ENCODE peak calls at places on chromosomes 5 and 9, in six cellular contexts. One of them, this sample, is unnamed.

GRCh38 chr5:88883566-88884434 is 816 bp upstream of the MEF2C start:
- DNase-seq in body of pancreas: peak; percentile 26
- DNase-seq in CD8-positive, alpha-beta T cell: no peak
- DNase-seq in astrocyte of the spinal cord: peak; percentile 83
- DNase-seq in AG10803: peak; percentile 78
- DNase-seq in sigmoid colon: peak; percentile 93
- DNase-seq in this sample: peak; percentile 79

GRCh38 chr9:36479086-36479485 is 79.0 kb upstream of the RNF38 start:
- DNase-seq in AG10803: no peak
- DNase-seq in astrocyte of the spinal cord: no peak
- DNase-seq in sigmoid colon: no peak
- DNase-seq in CD8-positive, alpha-beta T cell: no peak
- DNase-seq in body of pancreas: no peak
- DNase-seq in this sample: no peak

GRCh38 chr5:148699028-148699427 is 44.7 kb upstream of the HTR4 start:
- DNase-seq in AG10803: no peak
- DNase-seq in body of pancreas: no peak
- DNase-seq in astrocyte of the spinal cord: no peak
- DNase-seq in CD8-positive, alpha-beta T cell: no peak
- DNase-seq in sigmoid colon: no peak
- DNase-seq in this sample: no peak

GRCh38 chr9:98504883-98505282 is 203.9 kb downstream of the GABBR2 start:
- DNase-seq in astrocyte of the spinal cord: no peak
- DNase-seq in sigmoid colon: no peak
- DNase-seq in CD8-positive, alpha-beta T cell: no peak
- DNase-seq in AG10803: no peak
- DNase-seq in body of pancreas: no peak
- DNase-seq in this sample: no peak

GRCh38 chr5:3195991-3196390 is 399.6 kb upstream of the IRX1 start:
- DNase-seq in AG10803: no peak
- DNase-seq in body of pancreas: no peak
- DNase-seq in astrocyte of the spinal cord: no peak
- DNase-seq in sigmoid colon: no peak
- DNase-seq in CD8-positive, alpha-beta T cell: no peak
- DNase-seq in this sample: no peak

GRCh38 chr5:101390317-101390908 is 487.3 kb upstream of the ST8SIA4 start:
- DNase-seq in body of pancreas: no peak
- DNase-seq in sigmoid colon: no peak
- DNase-seq in AG10803: peak; percentile 46
- DNase-seq in astrocyte of the spinal cord: peak; percentile 67
- DNase-seq in CD8-positive, alpha-beta T cell: no peak
- DNase-seq in this sample: peak; percentile 78

GRCh38 chr5:132437604-132438275 is 52.8 kb downstream of the IRF1 start:
- DNase-seq in sigmoid colon: peak; percentile 95
- DNase-seq in AG10803: peak; percentile 93
- DNase-seq in astrocyte of the spinal cord: peak; percentile 93
- DNase-seq in body of pancreas: peak; percentile 32
- DNase-seq in CD8-positive, alpha-beta T cell: no peak
- DNase-seq in this sample: peak; percentile 90

GRCh38 chr5:149455889-149456409 is 76.9 kb upstream of the IL17B start:
- DNase-seq in CD8-positive, alpha-beta T cell: no peak
- DNase-seq in astrocyte of the spinal cord: peak; percentile 77
- DNase-seq in body of pancreas: no peak
- DNase-seq in sigmoid colon: peak; percentile 80
- DNase-seq in AG10803: peak; percentile 65
- DNase-seq in this sample: peak; percentile 99

GRCh38 chr9:94783121-94783664 is 56.7 kb downstream of the AOPEP start:
- DNase-seq in CD8-positive, alpha-beta T cell: peak; percentile 4
- DNase-seq in body of pancreas: peak; percentile 82
- DNase-seq in sigmoid colon: peak; percentile 96
- DNase-seq in AG10803: peak; percentile 96
- DNase-seq in astrocyte of the spinal cord: peak; percentile 87
- DNase-seq in this sample: peak; percentile 85

GRCh38 chr9:69882998-69883565 is 62.5 kb downstream of the CFAP95 start:
- DNase-seq in CD8-positive, alpha-beta T cell: no peak
- DNase-seq in AG10803: no peak
- DNase-seq in body of pancreas: no peak
- DNase-seq in astrocyte of the spinal cord: no peak
- DNase-seq in sigmoid colon: no peak
- DNase-seq in this sample: no peak

GRCh38 chr5:141889282-141889871 is 11.2 kb upstream of the PCDH1 start:
- DNase-seq in AG10803: no peak
- DNase-seq in body of pancreas: no peak
- DNase-seq in astrocyte of the spinal cord: no peak
- DNase-seq in CD8-positive, alpha-beta T cell: no peak
- DNase-seq in sigmoid colon: no peak
- DNase-seq in this sample: peak; percentile 36

GRCh38 chr5:76896196-76896595 is 46.4 kb downstream of the S100Z start:
- DNase-seq in astrocyte of the spinal cord: no peak
- DNase-seq in AG10803: no peak
- DNase-seq in body of pancreas: no peak
- DNase-seq in CD8-positive, alpha-beta T cell: no peak
- DNase-seq in sigmoid colon: no peak
- DNase-seq in this sample: no peak

GRCh38 chr9:98255064-98255577 is 328 bp downstream of the TBC1D2 start:
- DNase-seq in sigmoid colon: peak; percentile 67
- DNase-seq in body of pancreas: no peak
- DNase-seq in astrocyte of the spinal cord: peak; percentile 55
- DNase-seq in AG10803: peak; percentile 52
- DNase-seq in CD8-positive, alpha-beta T cell: no peak
- DNase-seq in this sample: peak; percentile 46

GRCh38 chr9:34454571-34455065 is 3.8 kb downstream of the FAM219A start:
- DNase-seq in AG10803: peak; percentile 45
- DNase-seq in astrocyte of the spinal cord: peak; percentile 29
- DNase-seq in body of pancreas: no peak
- DNase-seq in CD8-positive, alpha-beta T cell: no peak
- DNase-seq in sigmoid colon: no peak
- DNase-seq in this sample: peak; percentile 95

DNA sequence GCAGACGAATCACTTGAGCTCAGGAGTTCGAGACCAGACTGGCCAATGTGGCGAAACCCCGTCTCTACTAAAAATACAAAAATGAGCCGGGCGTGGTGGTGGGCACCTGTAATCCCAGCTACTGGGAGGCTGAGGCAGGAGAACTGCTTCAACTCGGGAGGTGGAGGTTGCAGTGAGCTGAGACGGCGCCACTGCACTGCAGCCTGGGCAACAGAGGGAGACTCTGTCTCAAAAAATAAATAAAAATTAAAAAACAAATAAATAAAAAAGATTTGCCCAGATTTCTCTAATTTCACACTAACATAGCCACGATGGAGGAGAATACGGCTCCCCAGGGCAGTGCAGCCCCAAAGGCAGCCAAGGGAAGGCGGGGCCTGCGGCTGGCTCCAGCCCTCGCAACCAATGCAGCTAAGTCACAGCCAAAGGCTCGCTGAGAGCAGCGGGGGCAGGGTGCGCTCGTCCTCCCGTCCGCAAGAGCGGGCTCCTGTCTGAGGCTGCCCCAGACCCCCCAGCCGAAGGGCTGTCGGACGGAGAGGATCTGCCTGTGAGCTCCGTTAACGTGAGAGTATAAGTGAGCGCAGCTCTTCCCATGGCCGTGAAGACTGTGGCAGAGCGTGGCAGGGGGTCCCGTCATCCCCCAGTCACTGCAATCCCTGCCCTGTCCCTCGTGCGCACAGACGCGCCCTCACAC is 43.5 kb downstream of the SLC12A7 start:
- DNase-seq in body of pancreas: no peak
- DNase-seq in sigmoid colon: no peak
- DNase-seq in AG10803: no peak
- DNase-seq in astrocyte of the spinal cord: no peak
- DNase-seq in CD8-positive, alpha-beta T cell: no peak
- DNase-seq in this sample: no peak
- TF ChIP-seq CTCF in body of pancreas: no peak
- TF ChIP-seq CTCF in sigmoid colon: no peak
- TF ChIP-seq CTCF in AG10803: no peak
- TF ChIP-seq CTCF in astrocyte of the spinal cord: no peak
- TF ChIP-seq CTCF in CD8-positive, alpha-beta T cell: no peak
- TF ChIP-seq CTCF in this sample: no peak

DNA sequence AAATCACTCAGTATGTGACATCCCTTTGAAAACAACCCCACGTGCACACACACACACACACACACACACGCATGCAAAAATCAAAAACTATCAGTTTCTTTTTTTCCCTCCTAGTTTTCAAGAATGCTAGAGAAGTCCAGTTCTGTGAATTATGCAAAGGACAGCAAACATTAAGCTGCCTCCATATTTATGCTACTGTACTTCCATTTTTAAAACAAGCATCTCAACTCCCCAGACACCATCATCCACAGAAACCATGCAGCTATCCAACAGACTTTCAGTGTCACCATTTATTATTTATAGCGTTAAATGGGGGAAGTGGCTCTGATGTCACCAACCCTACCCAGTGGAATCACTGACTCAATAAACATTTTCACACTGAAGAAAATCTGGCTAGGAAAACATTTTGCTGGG is 1.6 kb downstream of the FBXW11 start:
- DNase-seq in astrocyte of the spinal cord: peak; percentile 30
- DNase-seq in CD8-positive, alpha-beta T cell: no peak
- DNase-seq in body of pancreas: no peak
- DNase-seq in sigmoid colon: no peak
- DNase-seq in AG10803: peak; percentile 20
- DNase-seq in this sample: peak; percentile 45
- H3K4me3 ChIP-seq in astrocyte of the spinal cord: peak overlapping the region; percentile 95
- H3K4me3 ChIP-seq in CD8-positive, alpha-beta T cell: peak overlapping the region; percentile 96
- H3K4me3 ChIP-seq in body of pancreas: no peak overlapping the region
- H3K4me3 ChIP-seq in sigmoid colon: peak overlapping the region; percentile 99
- H3K4me3 ChIP-seq in AG10803: peak overlapping the region; percentile 96
- H3K4me3 ChIP-seq in this sample: peak overlapping the region; percentile 98

GRCh38 chr5:67842806-67843205 is 372.8 kb upstream of the PIK3R1 start:
- DNase-seq in astrocyte of the spinal cord: peak; percentile 19
- DNase-seq in AG10803: peak; percentile 5
- DNase-seq in sigmoid colon: no peak
- DNase-seq in body of pancreas: no peak
- DNase-seq in CD8-positive, alpha-beta T cell: no peak
- DNase-seq in this sample: peak; percentile 12
- TF ChIP-seq CTCF in astrocyte of the spinal cord: peak; percentile 37
- TF ChIP-seq CTCF in AG10803: peak; percentile 20
- TF ChIP-seq CTCF in sigmoid colon: no peak
- TF ChIP-seq CTCF in body of pancreas: no peak
- TF ChIP-seq CTCF in CD8-positive, alpha-beta T cell: no peak
- TF ChIP-seq CTCF in this sample: no peak

GRCh38 chr9:124040935-124041816 is 29.6 kb downstream of the LHX2 start:
- DNase-seq in body of pancreas: peak; percentile 57
- DNase-seq in AG10803: no peak
- DNase-seq in astrocyte of the spinal cord: no peak
- DNase-seq in CD8-positive, alpha-beta T cell: peak; percentile 8
- DNase-seq in sigmoid colon: no peak
- DNase-seq in this sample: no peak
- H3K4me3 ChIP-seq in body of pancreas: no peak overlapping the region
- H3K4me3 ChIP-seq in AG10803: peak overlapping the region; percentile 52
- H3K4me3 ChIP-seq in astrocyte of the spinal cord: peak overlapping the region; percentile 5
- H3K4me3 ChIP-seq in CD8-positive, alpha-beta T cell: no peak overlapping the region
- H3K4me3 ChIP-seq in sigmoid colon: peak overlapping the region; percentile 50
- H3K4me3 ChIP-seq in this sample: peak overlapping the region; percentile 44

GRCh38 chr5:161064800-161065199 is 212.8 kb upstream of the ATP10B start:
- DNase-seq in sigmoid colon: no peak
- DNase-seq in AG10803: no peak
- DNase-seq in body of pancreas: no peak
- DNase-seq in CD8-positive, alpha-beta T cell: no peak
- DNase-seq in astrocyte of the spinal cord: no peak
- DNase-seq in this sample: no peak

GRCh38 chr5:161058751-161059150 is 206.7 kb upstream of the ATP10B start:
- DNase-seq in astrocyte of the spinal cord: peak; percentile 5
- DNase-seq in AG10803: peak; percentile 25
- DNase-seq in sigmoid colon: no peak
- DNase-seq in CD8-positive, alpha-beta T cell: no peak
- DNase-seq in body of pancreas: no peak
- DNase-seq in this sample: peak; percentile 80

GRCh38 chr5:161064297-161064696 is 212.3 kb upstream of the ATP10B start:
- DNase-seq in AG10803: no peak
- DNase-seq in body of pancreas: no peak
- DNase-seq in sigmoid colon: no peak
- DNase-seq in CD8-positive, alpha-beta T cell: no peak
- DNase-seq in astrocyte of the spinal cord: no peak
- DNase-seq in this sample: no peak
- TF ChIP-seq CTCF in AG10803: no peak
- TF ChIP-seq CTCF in body of pancreas: no peak
- TF ChIP-seq CTCF in sigmoid colon: no peak
- TF ChIP-seq CTCF in CD8-positive, alpha-beta T cell: no peak
- TF ChIP-seq CTCF in astrocyte of the spinal cord: no peak
- TF ChIP-seq CTCF in this sample: no peak

GRCh38 chr5:113527746-113528145 is 14.3 kb downstream of the YTHDC2 start:
- DNase-seq in AG10803: no peak
- DNase-seq in sigmoid colon: no peak
- DNase-seq in astrocyte of the spinal cord: no peak
- DNase-seq in body of pancreas: no peak
- DNase-seq in CD8-positive, alpha-beta T cell: no peak
- DNase-seq in this sample: no peak
- H3K4me3 ChIP-seq in AG10803: no peak overlapping the region
- H3K4me3 ChIP-seq in sigmoid colon: no peak overlapping the region
- H3K4me3 ChIP-seq in astrocyte of the spinal cord: no peak overlapping the region
- H3K4me3 ChIP-seq in body of pancreas: no peak overlapping the region
- H3K4me3 ChIP-seq in CD8-positive, alpha-beta T cell: no peak overlapping the region
- H3K4me3 ChIP-seq in this sample: no peak overlapping the region

GRCh38 chr5:34657550-34657921 is 1.4 kb downstream of the RAI14 start:
- DNase-seq in astrocyte of the spinal cord: peak; percentile 50
- DNase-seq in AG10803: peak; percentile 63
- DNase-seq in CD8-positive, alpha-beta T cell: no peak
- DNase-seq in body of pancreas: no peak
- DNase-seq in sigmoid colon: peak; percentile 68
- DNase-seq in this sample: peak; percentile 51

GRCh38 chr5:34655354-34655991 is 655 bp upstream of the RAI14 start:
- DNase-seq in AG10803: peak; percentile 86
- DNase-seq in CD8-positive, alpha-beta T cell: no peak
- DNase-seq in body of pancreas: peak; percentile 61
- DNase-seq in astrocyte of the spinal cord: peak; percentile 86
- DNase-seq in sigmoid colon: peak; percentile 83
- DNase-seq in this sample: peak; percentile 76

GRCh38 chr5:34658023-34658422 is 1.9 kb downstream of the RAI14 start:
- DNase-seq in CD8-positive, alpha-beta T cell: no peak
- DNase-seq in sigmoid colon: no peak
- DNase-seq in astrocyte of the spinal cord: peak; percentile 61
- DNase-seq in body of pancreas: no peak
- DNase-seq in AG10803: peak; percentile 44
- DNase-seq in this sample: peak; percentile 60

GRCh38 chr5:34656700-34657549 is 797 bp downstream of the RAI14 start:
- DNase-seq in AG10803: no peak
- DNase-seq in body of pancreas: peak; percentile 34
- DNase-seq in astrocyte of the spinal cord: no peak
- DNase-seq in CD8-positive, alpha-beta T cell: no peak
- DNase-seq in sigmoid colon: peak; percentile 71
- DNase-seq in this sample: no peak

GRCh38 chr5:34656001-34656699 is at the start of gene RAI14:
- DNase-seq in body of pancreas: peak; percentile 83
- DNase-seq in CD8-positive, alpha-beta T cell: no peak
- DNase-seq in sigmoid colon: peak; percentile 94
- DNase-seq in astrocyte of the spinal cord: peak; percentile 89
- DNase-seq in AG10803: peak; percentile 88
- DNase-seq in this sample: peak; percentile 73
- TF ChIP-seq CTCF in body of pancreas: no peak
- TF ChIP-seq CTCF in CD8-positive, alpha-beta T cell: no peak
- TF ChIP-seq CTCF in sigmoid colon: peak; percentile 6
- TF ChIP-seq CTCF in astrocyte of the spinal cord: no peak
- TF ChIP-seq CTCF in AG10803: no peak
- TF ChIP-seq CTCF in this sample: no peak